ENCODE peak calls at places on chromosomes 7 and 10, in ten cellular contexts. R is fibroblast of villous mesenchyme, S is M059J, U is endothelial cell, F is esophagus squamous epithelium, V is CD14-positive monocyte, X is HAP-1, E is H7, C is T-cell, N is frontal cortex. O is an unnamed sample.

GRCh38 chr10:97321032-97321806 is 2.1 kb downstream of the FRAT1 start:
- DNase-seq in R (no peak), S (no peak), U (peak; percentile 60), F (no peak), V (peak; percentile 59), X (no peak), E (peak; percentile 63), C (peak; percentile 9), N (no peak), O (peak; percentile 17)

GRCh38 chr10:83522881-83523386 is 616.4 kb upstream of the GHITM start:
- DNase-seq in R (peak; percentile 32), S (peak; percentile 18), U (no peak), F (no peak), V (no peak), X (no peak), E (no peak), C (no peak), N (no peak), O (no peak)

GRCh38 chr10:126080879-126081331 is 184.5 kb downstream of the FANK1 start:
- DNase-seq in R (peak; percentile 60), S (peak; percentile 60), U (no peak), F (no peak), V (no peak), X (no peak), E (no peak), C (no peak), N (no peak), O (no peak)

GRCh38 chr10:132387723-132388210 is 9.2 kb upstream of the PWWP2B start:
- DNase-seq in R (peak; percentile 57), S (peak; percentile 32), U (peak; percentile 89), F (no peak), V (peak; percentile 74), X (peak; percentile 34), E (peak; percentile 99), C (peak; percentile 79), N (peak; percentile 91), O (no peak)

GRCh38 chr10:127410030-127410429 is 139.1 kb upstream of the NPS start:
- DNase-seq in R (no peak), S (no peak), U (no peak), F (no peak), V (no peak), X (no peak), E (no peak), C (no peak), N (no peak), O (no peak)

GRCh38 chr7:47482013-47482761 is 99.7 kb downstream of the TNS3 start:
- DNase-seq in R (peak; percentile 98), S (peak; percentile 99), U (no peak), F (no peak), V (peak; percentile 87), X (no peak), E (no peak), C (no peak), N (no peak), O (peak; percentile 79)

GRCh38 chr10:21624951-21625350 is 90.9 kb downstream of the MLLT10 start:
- DNase-seq in R (no peak), S (no peak), U (no peak), F (no peak), V (no peak), X (no peak), E (no peak), C (no peak), N (no peak), O (no peak)

GRCh38 chr7:114502454-114503254 is 88.0 kb downstream of the FOXP2 start:
- DNase-seq in R (peak; percentile 6), S (peak; percentile 2), U (no peak), F (no peak), V (no peak), X (no peak), E (no peak), C (no peak), N (no peak), O (no peak)

GRCh38 chr10:30092151-30092790 is 32.9 kb upstream of the JCAD start:
- DNase-seq in R (no peak), S (peak; percentile 56), U (no peak), F (no peak), V (no peak), X (no peak), E (no peak), C (no peak), N (no peak), O (no peak)

GRCh38 chr10:122294511-122295422 is 23.7 kb downstream of the BTBD16 start:
- DNase-seq in R (no peak), S (no peak), U (no peak), F (no peak), V (no peak), X (no peak), E (no peak), C (no peak), N (no peak), O (no peak)

GRCh38 chr10:102650655-102651454 is 6.6 kb downstream of the TRIM8 start:
- DNase-seq in R (no peak), S (no peak), U (no peak), F (no peak), V (no peak), X (no peak), E (peak; percentile 55), C (no peak), N (no peak), O (no peak)

GRCh38 chr10:126663328-126663727 is 7.2 kb downstream of the C10orf90 start:
- DNase-seq in R (peak; percentile 75), S (peak; percentile 97), U (no peak), F (no peak), V (no peak), X (no peak), E (no peak), C (no peak), N (peak; percentile 33), O (peak; percentile 43)

GRCh38 chr10:103232772-103233488 is 12.8 kb upstream of the RPEL1 start:
- DNase-seq in R (peak; percentile 80), S (peak; percentile 78), U (no peak), F (no peak), V (no peak), X (peak; percentile 77), E (no peak), C (no peak), N (no peak), O (no peak)

GRCh38 chr7:135147341-135147898 is 452 bp upstream of the TMEM140 start:
- DNase-seq in R (peak; percentile 72), S (peak; percentile 40), U (no peak), F (no peak), V (no peak), X (no peak), E (peak; percentile 2), C (no peak), N (no peak), O (no peak)

GRCh38 chr10:25175527-25176420 is 973 bp downstream of the GPR158 start:
- DNase-seq in R (no peak), S (no peak), U (peak; percentile 63), F (no peak), V (no peak), X (no peak), E (peak; percentile 72), C (no peak), N (no peak), O (no peak)

GRCh38 chr10:13271552-13272163 is 28.2 kb downstream of the PHYH start:
- DNase-seq in R (peak; percentile 40), S (no peak), U (peak; percentile 53), F (peak; percentile 6), V (no peak), X (peak; percentile 36), E (peak; percentile 92), C (peak; percentile 60), N (peak; percentile 17), O (peak; percentile 45)

GRCh38 chr7:37732880-37733279 is 49.3 kb downstream of the GPR141 start:
- DNase-seq in R (no peak), S (no peak), U (no peak), F (no peak), V (no peak), X (no peak), E (no peak), C (no peak), N (no peak), O (no peak)

GRCh38 chr10:44464503-44464902 is 79.6 kb upstream of the CXCL12 start:
- DNase-seq in R (no peak), S (no peak), U (no peak), F (no peak), V (no peak), X (no peak), E (no peak), C (no peak), N (no peak), O (no peak)

GRCh38 chr7:137816696-137817320 is 30.0 kb downstream of the DGKI start:
- DNase-seq in R (peak; percentile 19), S (peak; percentile 32), U (no peak), F (no peak), V (no peak), X (no peak), E (peak; percentile 24), C (no peak), N (no peak), O (no peak)

O was measured in gastrocnemius medialis.